ENCODE peak calls at places on chromosomes 2 and 18, in seven cellular contexts. G, X, S, V, L, E and Z are unnamed samples. For H3K9me3, the result is how much of the 10 kb centered on the place peaks cover.

GRCh38 chr18:40524881-40525280 is 1430.2 kb upstream of the PIK3C3 start:
- DNase-seq in X (no peak), V (no peak), E (no peak), S (no peak), L (no peak), G (no peak), Z (no peak)

GRCh38 chr2:24313744-24314632 is 46.3 kb downstream of the ITSN2 start:
- DNase-seq in E (no peak), G (no peak), X (no peak), S (no peak), L (no peak), V (peak), Z (peak)

GRCh38 chr2:176483481-176483880 is 214.2 kb downstream of the MTX2 start:
- DNase-seq in V (no peak), G (no peak), X (no peak), E (no peak), L (no peak), S (no peak), Z (no peak)

GRCh38 chr2:19355416-19355821 is 3.0 kb downstream of the OSR1 start:
- DNase-seq in S (no peak), X (no peak), V (no peak), G (no peak), E (no peak), L (no peak), Z (no peak)

GRCh38 chr2:58516695-58517094 is 275.6 kb upstream of the FANCL start:
- DNase-seq in X (no peak), L (no peak), E (no peak), V (no peak), G (no peak), S (no peak), Z (no peak)

GRCh38 chr2:238851026-238851425 is 3.1 kb downstream of the TWIST2 start:
- DNase-seq in X (no peak), S (no peak), E (no peak), V (no peak), L (no peak), G (no peak), Z (no peak)

GRCh38 chr2:54553075-54553474 is 96.9 kb downstream of the SPTBN1 start:
- DNase-seq in E (no peak), S (no peak), G (no peak), V (no peak), L (no peak), X (no peak), Z (no peak)

GRCh38 chr2:189412330-189412953 is 28.8 kb upstream of the WDR75 start:
- DNase-seq in E (no peak), S (peak), X (peak), V (peak), G (peak), L (peak), Z (peak)

GRCh38 chr2:235021752-235022151 is 69.9 kb downstream of the SH3BP4 start:
- DNase-seq in G (peak), L (no peak), X (no peak), S (no peak), V (peak), E (no peak), Z (peak)

GRCh38 chr2:95121150-95121494 is 486 bp downstream of the MRPS5 start:
- DNase-seq in E (no peak), S (no peak), L (no peak), V (peak), X (no peak), G (no peak), Z (peak)

GRCh38 chr2:233042549-233042948 is 10.1 kb downstream of the NEU2 start:
- DNase-seq in V (no peak), E (no peak), S (no peak), X (no peak), G (no peak), L (no peak), Z (no peak)

GRCh38 chr2:30930716-30931115 is 123.5 kb upstream of the CAPN13 start:
- DNase-seq in E (no peak), X (no peak), L (no peak), G (no peak), S (no peak), V (no peak), Z (no peak)

GRCh38 chr2:162482463-162482862 is 138.5 kb downstream of the GCA start:
- DNase-seq in G (no peak), S (no peak), V (no peak), L (no peak), X (no peak), E (no peak), Z (no peak)

GRCh38 chr2:21050164-21050563 is 6.3 kb upstream of the APOB start:
- DNase-seq in E (no peak), S (no peak), L (no peak), X (no peak), V (no peak), G (no peak), Z (no peak)

GRCh38 chr2:75100011-75100680 is 99.2 kb downstream of the TACR1 start:
- DNase-seq in L (no peak), E (no peak), X (no peak), S (peak), G (no peak), V (peak), Z (peak)

GRCh38 chr2:134399096-134399495 is 145.2 kb downstream of the MGAT5 start:
- DNase-seq in G (no peak), X (no peak), V (no peak), S (no peak), L (no peak), E (no peak), Z (no peak)

GRCh38 chr2:190766581-190766980 is 114.0 kb upstream of the GLS start:
- DNase-seq in X (no peak), G (no peak), E (no peak), V (no peak), S (no peak), L (no peak), Z (no peak)

GRCh38 chr2:105712981-105713596 is 31.6 kb upstream of the NCK2 start:
- DNase-seq in S (peak), E (no peak), L (no peak), X (no peak), G (no peak), V (peak), Z (peak)

GRCh38 chr2:128314026-128314347 is 4.7 kb downstream of the HS6ST1 start:
- DNase-seq in G (no peak), X (no peak), L (no peak), E (peak), V (no peak), S (no peak), Z (no peak)

GRCh38 chr2:172921538-172922236 is 154.0 kb upstream of the MAP3K20 start:
- DNase-seq in E (no peak), L (no peak), G (no peak), S (peak), V (peak), X (no peak), Z (peak)

GRCh38 chr18:6744816-6745455 is 15.4 kb downstream of the ARHGAP28 start:
- DNase-seq in E (no peak), G (no peak), V (peak), S (no peak), X (no peak), L (no peak), Z (no peak)

GRCh38 chr18:40874233-40874632 is 1080.8 kb upstream of the PIK3C3 start:
- DNase-seq in S (no peak), V (peak), E (no peak), X (no peak), L (no peak), G (peak), Z (peak)

GRCh38 chr2:69915050-69915945 is at the start of gene MXD1:
- DNase-seq in S (peak), G (no peak), L (peak), E (no peak), X (no peak), V (no peak), Z (no peak)

GRCh38 chr2:134372611-134373131 is 118.8 kb downstream of the MGAT5 start:
- DNase-seq in G (peak), E (no peak), S (peak), X (no peak), V (peak), L (peak), Z (peak)

GRCh38 chr2:212421571-212422334 is 116.8 kb downstream of the ERBB4 start:
- DNase-seq in L (no peak), E (no peak), G (no peak), S (no peak), X (no peak), V (peak), Z (peak)

GRCh38 chr18:49546719-49547273 is 15.1 kb upstream of the LIPG start:
- DNase-seq in L (no peak), X (no peak), G (no peak), S (no peak), E (no peak), V (peak), Z (no peak)

GRCh38 chr2:43462866-43463641 is 132.8 kb downstream of the THADA start:
- DNase-seq in V (no peak), X (no peak), S (peak), E (no peak), G (no peak), L (no peak), Z (no peak)

GRCh38 chr2:195612515-195613495 is 44.2 kb upstream of the SLC39A10 start:
- DNase-seq in L (no peak), V (peak), S (peak), E (no peak), G (peak), X (no peak), Z (peak)

GRCh38 chr2:75728614-75729419 is 18.1 kb upstream of the GCFC2 start:
- DNase-seq in V (no peak), G (no peak), X (no peak), L (no peak), S (no peak), E (no peak), Z (no peak)

GRCh38 chr2:72940786-72941185 is 23.5 kb downstream of the EMX1 start:
- DNase-seq in G (peak), S (no peak), X (no peak), V (peak), L (no peak), E (no peak), Z (peak)

GRCh38 chr2:8684421-8684884 is 2.6 kb downstream of the ID2 start:
- DNase-seq in X (no peak), E (no peak), V (peak), G (no peak), L (peak), S (no peak), Z (peak)

GRCh38 chr18:67531929-67532328 is 15.4 kb upstream of the DSEL start:
- DNase-seq in V (no peak), E (no peak), X (no peak), S (no peak), G (no peak), L (no peak), Z (no peak)

GRCh38 chr2:86414996-86415395 is 26.2 kb upstream of the KDM3A start:
- DNase-seq in X (no peak), L (no peak), V (no peak), E (no peak), S (no peak), G (no peak), Z (no peak)

GRCh38 chr2:68441994-68442322 is 25.1 kb downstream of the FBXO48 start:
- DNase-seq in E (no peak), G (no peak), V (no peak), X (no peak), S (no peak), L (no peak), Z (no peak)

GRCh38 chr18:8507361-8507760 is 101.9 kb upstream of the RAB12 start:
- DNase-seq in E (no peak), V (peak), G (no peak), X (no peak), S (no peak), L (no peak), Z (peak)
- TF ChIP-seq CTCF in E (no peak), V (peak), G (peak), X (no peak), S (peak), L (no peak), Z (peak)

DNA sequence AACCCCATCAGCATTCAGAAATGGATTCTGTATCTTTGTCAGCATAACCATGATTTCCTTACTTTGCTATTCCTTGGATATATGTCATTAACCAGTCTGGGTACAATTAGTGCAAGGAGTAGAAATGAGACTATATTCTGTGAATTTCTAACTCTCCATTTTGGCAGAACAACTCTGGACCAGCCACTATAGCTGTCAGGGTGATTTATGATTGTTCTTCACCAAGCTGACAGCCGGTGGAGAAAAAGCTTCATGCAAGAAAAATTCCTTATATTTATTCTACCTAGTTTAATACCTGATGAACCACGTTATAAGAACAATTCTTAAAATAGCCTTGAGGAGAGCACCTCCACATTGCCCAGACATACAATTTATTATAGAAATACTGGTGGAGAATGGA is 431.2 kb upstream of the TCF4 start:
- DNase-seq in L (no peak), V (no peak), G (no peak), E (no peak), X (no peak), S (no peak), Z (no peak)
- H3K9me3 ChIP-seq in L (under half), V (under half), G (under half), E (under half), X (under half), S (under half), Z (under half)

GRCh38 chr18:13101659-13101992 is 110.5 kb downstream of the CEP192 start:
- DNase-seq in S (no peak), X (no peak), E (no peak), L (no peak), G (no peak), V (no peak), Z (no peak)

GRCh38 chr18:13100942-13101658 is 109.9 kb downstream of the CEP192 start:
- DNase-seq in E (no peak), V (no peak), L (no peak), X (no peak), S (no peak), G (no peak), Z (no peak)

GRCh38 chr18:13105059-13105458 is 113.5 kb upstream of the LDLRAD4 start:
- DNase-seq in V (no peak), X (no peak), G (no peak), S (no peak), L (no peak), E (no peak), Z (no peak)

GRCh38 chr18:13107074-13107473 is 111.5 kb upstream of the LDLRAD4 start:
- DNase-seq in V (peak), E (no peak), G (no peak), S (no peak), X (no peak), L (no peak), Z (peak)

DNA sequence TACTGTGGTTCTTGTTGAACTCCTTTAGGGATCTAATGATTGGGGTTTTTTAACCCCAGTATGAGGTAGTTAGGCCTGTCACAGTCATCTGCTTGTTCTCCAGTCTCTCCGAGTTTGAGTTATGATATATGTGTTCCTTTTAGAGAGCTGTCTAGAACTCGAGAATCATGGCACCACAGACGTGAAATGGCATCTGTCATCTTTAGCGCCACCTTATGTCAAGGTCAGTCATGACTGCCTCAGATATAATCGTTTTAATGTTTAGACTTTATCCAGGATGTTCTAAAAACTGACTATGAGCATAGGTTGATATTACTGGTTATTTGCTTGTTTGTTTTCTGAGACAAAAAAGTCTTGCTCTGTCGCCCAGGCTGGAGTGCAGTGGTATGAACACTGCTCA is 112.2 kb downstream of the CEP192 start:
- DNase-seq in L (no peak), X (no peak), V (no peak), E (no peak), G (no peak), S (no peak), Z (no peak)
- TF ChIP-seq CTCF in L (no peak), X (no peak), V (peak), E (no peak), G (peak), S (peak), Z (no peak)

GRCh38 chr2:98854675-98855074 is 81.3 kb downstream of the CRACDL start:
- DNase-seq in V (no peak), E (no peak), L (no peak), S (no peak), G (no peak), X (no peak), Z (no peak)

GRCh38 chr2:98861601-98862000 is 74.4 kb downstream of the CRACDL start:
- DNase-seq in E (no peak), S (no peak), X (no peak), G (no peak), L (no peak), V (no peak), Z (no peak)

GRCh38 chr2:98859323-98859722 is 76.7 kb downstream of the CRACDL start:
- DNase-seq in E (no peak), S (no peak), L (no peak), X (no peak), V (no peak), G (no peak), Z (no peak)
- H3K9me3 ChIP-seq in E (under half), S (under half), L (under half), X (under half), V (under half), G (under half), Z (under half)

GRCh38 chr2:149087751-149088150 is 49.3 kb downstream of the LYPD6B start:
- DNase-seq in S (peak), G (no peak), X (no peak), V (no peak), L (no peak), E (no peak), Z (no peak)
- TF ChIP-seq CTCF in S (peak), G (peak), X (no peak), V (peak), L (no peak), E (no peak), Z (peak)